ENCODE peak calls at places on chromosomes 2 and 18, in seven cellular contexts. Z, J, H, O, W, P and R are unnamed samples.

GRCh38 chr18:29003194-29003593 is 826.3 kb upstream of the CDH2 start:
- DNase-seq in Z (no peak), J (no peak), H (no peak), O (no peak), W (no peak), P (no peak), R (no peak)

GRCh38 chr2:219230201-219230540 is 565 bp downstream of the ANKZF1 start:
- DNase-seq in Z (peak; percentile 81), J (peak; percentile 73), H (no peak), O (peak; percentile 65), W (peak; percentile 57), P (no peak), R (no peak)

GRCh38 chr2:1781291-1782080 is 37.2 kb upstream of the PXDN start:
- DNase-seq in Z (no peak), J (no peak), H (no peak), O (no peak), W (no peak), P (no peak), R (no peak)

GRCh38 chr2:134669731-134670669 is 48.8 kb downstream of the TMEM163 start:
- DNase-seq in Z (peak; percentile 60), J (no peak), H (no peak), O (no peak), W (peak; percentile 10), P (no peak), R (no peak)

GRCh38 chr2:201126308-201127127 is 10.6 kb downstream of the CFLAR start:
- DNase-seq in Z (no peak), J (peak; percentile 56), H (no peak), O (peak; percentile 74), W (peak; percentile 81), P (peak; percentile 93), R (no peak)

GRCh38 chr2:235762832-235763598 is 269.2 kb downstream of the AGAP1 start:
- DNase-seq in Z (no peak), J (no peak), H (no peak), O (no peak), W (no peak), P (no peak), R (no peak)

GRCh38 chr2:233240897-233241296 is 10.6 kb upstream of the ATG16L1 start:
- DNase-seq in Z (peak; percentile 70), J (no peak), H (no peak), O (no peak), W (no peak), P (no peak), R (no peak)

GRCh38 chr2:230575640-230576324 is 136.9 kb upstream of the CAB39 start:
- DNase-seq in Z (no peak), J (no peak), H (no peak), O (peak; percentile 3), W (no peak), P (no peak), R (no peak)

GRCh38 chr2:47420214-47420613 is 17.3 kb downstream of the MSH2 start:
- DNase-seq in Z (no peak), J (no peak), H (no peak), O (no peak), W (no peak), P (no peak), R (no peak)

GRCh38 chr2:238425505-238425978 is 1.2 kb upstream of the ASB1 start:
- DNase-seq in Z (no peak), J (no peak), H (no peak), O (no peak), W (no peak), P (no peak), R (no peak)
- H3K4me3 ChIP-seq in Z (peak overlapping the region; percentile 94), J (peak overlapping the region; percentile 94), H (peak overlapping the region; percentile 96), O (peak overlapping the region; percentile 88), W (peak overlapping the region; percentile 77), P (no peak overlapping the region), R (no peak overlapping the region)

GRCh38 chr2:11742317-11742701 is 4.1 kb upstream of the LPIN1 start:
- DNase-seq in Z (no peak), J (no peak), H (no peak), O (no peak), W (no peak), P (no peak), R (no peak)

GRCh38 chr2:11742702-11743530 is 3.5 kb upstream of the LPIN1 start:
- DNase-seq in Z (no peak), J (no peak), H (no peak), O (no peak), W (no peak), P (no peak), R (no peak)

GRCh38 chr2:11744631-11745394 is 1.6 kb upstream of the LPIN1 start:
- DNase-seq in Z (no peak), J (peak; percentile 48), H (no peak), O (peak; percentile 32), W (peak; percentile 59), P (peak; percentile 37), R (no peak)

GRCh38 chr2:11743531-11743815 is 3.0 kb upstream of the LPIN1 start:
- DNase-seq in Z (no peak), J (no peak), H (no peak), O (no peak), W (no peak), P (no peak), R (no peak)

GRCh38 chr2:11743846-11744553 is 2.4 kb upstream of the LPIN1 start:
- DNase-seq in Z (peak; percentile 96), J (peak; percentile 99), H (peak; percentile 90), O (peak; percentile 94), W (peak; percentile 100), P (peak; percentile 99), R (peak; percentile 99)
- H3K4me3 ChIP-seq in Z (peak overlapping the region; percentile 11), J (peak overlapping the region; percentile 79), H (peak overlapping the region; percentile 20), O (no peak overlapping the region), W (no peak overlapping the region), P (no peak overlapping the region), R (peak overlapping the region; percentile 16)

GRCh38 chr2:130728549-130729310 is at the start of gene GPR148:
- DNase-seq in Z (no peak), J (no peak), H (no peak), O (no peak), W (no peak), P (no peak), R (no peak)
- H3K4me3 ChIP-seq in Z (peak within 1 kb of the TSS; percentile 52), J (peak within 1 kb of the TSS; percentile 82), H (peak within 1 kb of the TSS; percentile 60), O (peak within 1 kb of the TSS; percentile 40), W (no peak within 1 kb of the TSS), P (no peak within 1 kb of the TSS), R (peak within 1 kb of the TSS; percentile 60)

GRCh38 chr2:167294031-167294774 is 405.9 kb downstream of the XIRP2 start:
- DNase-seq in Z (no peak), J (peak; percentile 43), H (peak; percentile 14), O (peak; percentile 2), W (peak; percentile 13), P (peak; percentile 5), R (no peak)
- H3K4me3 ChIP-seq in Z (peak overlapping the region; percentile 72), J (peak overlapping the region; percentile 88), H (peak overlapping the region; percentile 73), O (no peak overlapping the region), W (peak overlapping the region; percentile 54), P (peak overlapping the region; percentile 77), R (peak overlapping the region; percentile 75)

DNA sequence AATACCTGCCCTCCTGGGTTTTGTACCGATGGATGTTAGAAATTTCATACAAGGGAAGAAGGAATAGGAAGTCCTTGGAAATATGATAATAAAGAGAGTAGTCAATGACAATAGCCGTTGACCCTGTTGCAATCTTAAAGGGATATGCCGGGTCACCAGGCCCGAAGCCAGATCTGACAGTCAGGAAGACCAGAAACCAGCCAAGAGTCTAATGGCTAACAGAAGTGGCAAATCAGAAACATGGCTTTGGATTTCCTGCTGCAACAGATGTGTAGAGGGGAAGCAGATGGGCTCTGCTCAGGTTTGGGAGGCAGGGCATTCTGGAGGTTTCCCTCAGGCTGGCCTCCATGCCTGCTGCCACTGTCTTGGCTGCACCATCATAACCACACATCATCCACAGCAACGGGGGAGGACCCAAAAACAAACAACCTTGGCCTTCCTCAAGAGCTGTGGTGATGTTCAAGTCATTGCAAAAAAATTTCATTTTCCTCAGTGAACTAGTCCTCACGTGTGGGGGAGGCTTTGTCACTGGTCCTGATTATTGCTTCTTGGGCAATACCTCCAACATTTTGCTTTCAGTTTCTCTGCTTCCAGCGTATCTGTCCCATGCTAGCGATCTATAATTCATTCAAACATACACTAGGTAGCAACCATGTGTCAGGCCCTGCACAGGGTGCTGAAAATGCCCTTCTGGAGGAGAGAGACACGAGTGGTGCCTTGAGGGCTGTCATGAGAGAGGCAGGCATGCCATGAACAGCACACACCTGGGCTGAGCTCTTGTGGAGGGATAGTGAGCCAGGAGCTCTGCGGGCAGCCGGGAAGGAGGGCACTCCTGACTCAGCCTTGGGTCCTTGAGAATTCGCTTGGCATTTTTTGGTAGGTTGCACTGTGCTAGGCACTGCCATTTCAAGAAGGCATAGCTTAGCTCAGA is 48.2 kb upstream of the LGALSL start:
- DNase-seq in Z (no peak), J (peak; percentile 74), H (peak; percentile 38), O (no peak), W (peak; percentile 82), P (peak; percentile 32), R (peak; percentile 53)
- H3K4me3 ChIP-seq in Z (peak overlapping the region; percentile 37), J (peak overlapping the region; percentile 71), H (no peak overlapping the region), O (no peak overlapping the region), W (no peak overlapping the region), P (no peak overlapping the region), R (no peak overlapping the region)

DNA sequence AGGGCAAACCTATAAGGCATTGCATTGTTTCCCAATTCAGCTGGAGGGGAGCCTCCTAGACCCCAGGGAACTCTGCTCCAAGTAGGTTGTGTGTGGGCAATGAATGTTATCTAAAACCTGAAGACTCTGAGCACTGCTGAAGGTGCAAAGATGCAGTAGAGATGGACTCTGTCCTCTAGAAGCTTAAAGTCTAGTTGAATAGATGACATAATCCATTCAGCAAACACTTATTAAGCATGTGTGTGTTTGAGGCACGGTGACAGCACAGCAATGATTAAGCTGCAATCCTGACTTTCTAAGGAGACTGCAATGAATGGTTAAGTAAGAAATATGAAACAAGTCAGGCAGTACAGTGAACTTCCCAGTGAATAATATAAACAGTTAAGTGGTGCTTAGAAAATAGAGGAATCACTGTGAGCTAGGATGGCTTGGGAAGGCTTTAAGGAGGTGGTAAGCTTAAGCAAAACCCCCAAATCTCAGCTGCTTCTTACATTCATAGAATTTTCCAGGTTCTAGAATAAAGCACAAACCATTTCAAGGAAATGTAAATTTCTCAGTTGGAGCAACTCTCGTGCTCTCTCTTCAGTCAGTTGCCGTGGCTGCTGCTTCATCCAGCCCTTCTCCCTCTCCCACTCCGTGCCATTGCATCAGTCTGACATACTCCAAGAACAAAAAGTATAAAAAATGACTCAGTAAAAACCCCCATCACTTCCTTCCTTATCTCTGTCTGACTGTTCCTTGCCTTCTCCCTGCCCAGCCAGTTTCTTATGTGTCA is 19.1 kb downstream of the MXD1 start:
- DNase-seq in Z (no peak), J (peak; percentile 88), H (no peak), O (peak; percentile 52), W (peak; percentile 90), P (peak; percentile 87), R (peak; percentile 62)
- H3K4me3 ChIP-seq in Z (no peak overlapping the region), J (peak overlapping the region; percentile 69), H (no peak overlapping the region), O (no peak overlapping the region), W (no peak overlapping the region), P (no peak overlapping the region), R (peak overlapping the region; percentile 4)